ENCODE peak calls at places on chromosome 14, in eight cellular contexts. A is neural crest cell, L is AG04450, W is Peyer's patch, T is WTC11, C is right lobe of liver, H is H9, G is stomach. I is an unnamed sample.
A peak's percentile ranks its signal among the peaks of the same experiment; 100 is the strongest.

GRCh38 chr14:89907655-89908054 is 46.9 kb downstream of the EFCAB11 start:
- DNase-seq in A (no peak), L (no peak), W (no peak), T (no peak), C (no peak), H (no peak), G (no peak), I (no peak)

GRCh38 chr14:51950007-51950406 is 39.3 kb upstream of the RTRAF start:
- DNase-seq in A (no peak), L (no peak), W (no peak), T (no peak), C (no peak), H (no peak), G (no peak), I (no peak)

GRCh38 chr14:34302654-34303053 is 159.4 kb downstream of the SPTSSA start:
- DNase-seq in A (no peak), L (no peak), W (no peak), T (no peak), C (no peak), H (no peak), G (no peak), I (no peak)

GRCh38 chr14:104803280-104803915 is 2.5 kb downstream of the ZBTB42 start:
- DNase-seq in A (no peak), L (no peak), W (no peak), T (no peak), C (peak; percentile 17), H (no peak), G (no peak), I (no peak)

GRCh38 chr14:88204221-88204620 is 118.8 kb downstream of the KCNK10 start:
- DNase-seq in A (no peak), L (no peak), W (no peak), T (no peak), C (no peak), H (no peak), G (no peak), I (no peak)

GRCh38 chr14:23086565-23086964 is 8.4 kb downstream of the ACIN1 start:
- DNase-seq in A (no peak), L (no peak), W (no peak), T (no peak), C (no peak), H (no peak), G (no peak), I (no peak)

GRCh38 chr14:31207287-31207745 is 277 bp downstream of the HECTD1 start:
- DNase-seq in A (no peak), L (no peak), W (peak; percentile 85), T (no peak), C (no peak), H (no peak), G (no peak), I (no peak)

GRCh38 chr14:40218282-40218941 is 786.2 kb upstream of the FBXO33 start:
- DNase-seq in A (no peak), L (no peak), W (no peak), T (no peak), C (no peak), H (no peak), G (no peak), I (no peak)

GRCh38 chr14:34693228-34693939 is 21.0 kb downstream of the CFL2 start:
- DNase-seq in A (no peak), L (no peak), W (peak; percentile 25), T (peak; percentile 76), C (peak; percentile 57), H (peak; percentile 94), G (peak; percentile 51), I (no peak)

GRCh38 chr14:35910191-35910590 is 84.1 kb downstream of the BRMS1L start:
- DNase-seq in A (no peak), L (no peak), W (no peak), T (no peak), C (no peak), H (no peak), G (no peak), I (no peak)

GRCh38 chr14:24113379-24113800 is 1.2 kb upstream of the DCAF11 start:
- DNase-seq in A (no peak), L (no peak), W (no peak), T (no peak), C (no peak), H (no peak), G (no peak), I (no peak)

GRCh38 chr14:25032092-25032784 is 17.7 kb downstream of the STXBP6 start:
- DNase-seq in A (no peak), L (no peak), W (no peak), T (peak; percentile 47), C (no peak), H (peak; percentile 41), G (no peak), I (no peak)

GRCh38 chr14:98404811-98405210 is 867.2 kb downstream of the BCL11B start:
- DNase-seq in A (no peak), L (no peak), W (no peak), T (no peak), C (no peak), H (no peak), G (no peak), I (no peak)

GRCh38 chr14:89616425-89617141 is 199.6 kb upstream of the FOXN3 start:
- DNase-seq in A (no peak), L (no peak), W (peak; percentile 41), T (no peak), C (no peak), H (no peak), G (no peak), I (no peak)

GRCh38 chr14:94505206-94505605 is 4.1 kb downstream of the SERPINA12 start:
- DNase-seq in A (no peak), L (no peak), W (no peak), T (no peak), C (no peak), H (no peak), G (no peak), I (no peak)

GRCh38 chr14:65359503-65359902 is 53.0 kb upstream of the FUT8 start:
- DNase-seq in A (no peak), L (no peak), W (no peak), T (no peak), C (no peak), H (no peak), G (no peak), I (no peak)

GRCh38 chr14:104130974-104131651 is 7.3 kb upstream of the KIF26A start:
- DNase-seq in A (no peak), L (no peak), W (no peak), T (peak; percentile 46), C (peak; percentile 61), H (peak; percentile 65), G (peak; percentile 82), I (no peak)

GRCh38 chr14:85131523-85131922 is 398.4 kb upstream of the FLRT2 start:
- DNase-seq in A (no peak), L (no peak), W (no peak), T (peak; percentile 58), C (peak; percentile 40), H (peak; percentile 66), G (peak; percentile 57), I (no peak)

GRCh38 chr14:33998263-33998662 is 47.4 kb upstream of the EGLN3 start:
- DNase-seq in A (no peak), L (no peak), W (no peak), T (no peak), C (no peak), H (no peak), G (no peak), I (no peak)

DNA sequence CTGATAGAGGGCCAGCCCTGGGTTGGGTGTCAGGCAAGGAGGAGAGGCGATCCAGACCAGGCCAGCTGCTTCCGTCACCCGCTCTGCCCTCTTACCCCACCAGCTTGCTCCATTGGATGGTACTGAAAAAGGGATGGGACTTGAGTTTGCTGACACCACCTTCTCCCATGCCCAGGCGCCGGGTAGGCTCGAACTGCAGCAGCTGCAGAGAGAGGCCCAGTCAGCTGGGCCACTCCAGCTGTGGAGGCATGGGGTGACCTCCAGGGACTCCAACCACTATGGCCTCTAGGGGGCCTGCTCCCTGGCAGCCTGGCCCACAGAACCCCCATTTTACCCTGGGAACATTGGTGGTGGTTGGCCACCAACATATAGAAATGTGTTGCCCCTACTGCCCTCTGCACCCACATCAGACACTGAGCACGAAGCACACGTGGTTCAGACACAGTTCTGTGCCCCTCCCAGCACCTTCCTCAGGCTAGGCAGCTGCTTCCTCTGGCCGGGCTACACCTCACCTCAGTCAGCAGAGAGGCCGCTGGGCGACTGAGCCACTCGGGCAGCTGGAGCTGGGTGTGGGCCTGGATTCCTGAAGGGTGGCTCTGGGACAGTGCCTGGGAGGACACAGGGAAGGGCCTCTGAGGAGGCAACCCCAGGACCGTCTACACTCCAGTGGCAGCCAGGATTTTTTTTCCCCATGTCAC is 16.0 kb downstream of the RPS6KL1 start:
- DNase-seq in A (no peak), L (no peak), W (no peak), T (no peak), C (no peak), H (no peak), G (no peak), I (no peak)
- TF ChIP-seq CTCF in A (peak; percentile 18), L (peak; percentile 28), W (peak; percentile 12), T (no peak), C (peak; percentile 12), H (peak; percentile 60), G (no peak), I (no peak)

GRCh38 chr14:91171291-91171690 is 57.4 kb downstream of the DGLUCY start:
- DNase-seq in A (no peak), L (no peak), W (no peak), T (no peak), C (no peak), H (no peak), G (no peak), I (no peak)
- TF ChIP-seq CTCF in A (no peak), L (no peak), W (no peak), T (no peak), C (no peak), H (no peak), G (no peak), I (no peak)

GRCh38 chr14:62428429-62429203 is 616.6 kb downstream of the KCNH5 start:
- DNase-seq in A (no peak), L (no peak), W (no peak), T (no peak), C (no peak), H (no peak), G (no peak), I (no peak)

GRCh38 chr14:62432955-62433354 is 612.3 kb downstream of the KCNH5 start:
- DNase-seq in A (no peak), L (no peak), W (no peak), T (no peak), C (no peak), H (no peak), G (no peak), I (no peak)

GRCh38 chr14:62436256-62436655 is 609.0 kb downstream of the KCNH5 start:
- DNase-seq in A (no peak), L (no peak), W (no peak), T (no peak), C (no peak), H (no peak), G (no peak), I (no peak)

DNA sequence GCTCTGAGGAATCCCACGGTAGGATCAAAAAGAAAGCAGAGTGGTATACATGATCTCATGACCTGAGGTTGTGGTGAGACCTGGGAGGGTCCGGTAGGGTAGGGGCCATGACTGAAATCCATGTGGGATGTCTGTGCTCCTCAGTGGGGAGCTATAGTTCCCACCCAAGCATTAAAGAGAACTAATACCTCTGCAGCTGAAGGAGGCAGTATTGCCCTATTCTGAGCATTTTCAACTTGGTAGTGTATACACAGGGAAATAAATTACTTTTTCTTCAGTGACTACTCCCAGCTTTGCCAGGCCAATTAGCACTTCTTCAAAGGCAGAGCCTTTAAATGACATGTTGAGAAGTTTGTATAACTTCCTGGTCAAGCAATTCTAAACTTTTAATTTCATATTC is 613.8 kb downstream of the KCNH5 start:
- DNase-seq in A (no peak), L (no peak), W (no peak), T (no peak), C (no peak), H (no peak), G (no peak), I (no peak)
- TF ChIP-seq CTCF in A (no peak), L (no peak), W (no peak), T (no peak), C (no peak), H (peak; percentile 36), G (no peak), I (no peak)

GRCh38 chr14:92880851-92881250 is 42.1 kb upstream of the CHGA start:
- DNase-seq in A (no peak), L (no peak), W (no peak), T (peak; percentile 55), C (peak; percentile 43), H (peak; percentile 69), G (no peak), I (no peak)
- TF ChIP-seq CTCF in A (peak; percentile 50), L (peak; percentile 23), W (peak; percentile 30), T (peak; percentile 26), C (peak; percentile 53), H (peak; percentile 67), G (no peak), I (no peak)